ENCODE peak calls at places on chromosomes 6 and 20, in five cellular contexts. E, N, D, P and B are unnamed samples.

GRCh38 chr20:3374296-3374695 is 33.2 kb downstream of the DNAAF9 start:
- DNase-seq in E (no peak), N (no peak), D (no peak), P (no peak), B (no peak)

GRCh38 chr6:132687306-132687705 is 26.5 kb downstream of the VNN1 start:
- DNase-seq in E (no peak), N (no peak), D (peak), P (no peak), B (no peak)

GRCh38 chr6:75065524-75065923 is 140.3 kb downstream of the COL12A1 start:
- DNase-seq in E (peak), N (no peak), D (no peak), P (no peak), B (peak)

GRCh38 chr6:161215876-161216615 is 57.8 kb downstream of the AGPAT4 start:
- DNase-seq in E (no peak), N (no peak), D (no peak), P (no peak), B (no peak)

GRCh38 chr6:87968435-87969278 is 79.0 kb upstream of the SPACA1 start:
- DNase-seq in E (peak), N (no peak), D (peak), P (no peak), B (peak)

GRCh38 chr6:452301-453067 is 60.9 kb downstream of the IRF4 start:
- DNase-seq in E (no peak), N (peak), D (no peak), P (no peak), B (no peak)

GRCh38 chr20:23656372-23656771 is 18.6 kb upstream of the CST3 start:
- DNase-seq in E (no peak), N (no peak), D (no peak), P (no peak), B (no peak)

GRCh38 chr20:44811150-44811685 is 872 bp upstream of the RIMS4 start:
- DNase-seq in E (no peak), N (no peak), D (no peak), P (no peak), B (no peak)

GRCh38 chr20:47493175-47493953 is 8.3 kb upstream of the NCOA3 start:
- DNase-seq in E (peak), N (peak), D (peak), P (no peak), B (no peak)

GRCh38 chr20:58547527-58548475 is 32.6 kb upstream of the APCDD1L start:
- DNase-seq in E (no peak), N (no peak), D (no peak), P (peak), B (no peak)

GRCh38 chr6:2434116-2434515 is 188.7 kb upstream of the GMDS start:
- DNase-seq in E (no peak), N (no peak), D (no peak), P (no peak), B (no peak)

GRCh38 chr6:56540950-56541600 is 101.6 kb downstream of the DST start:
- DNase-seq in E (no peak), N (no peak), D (no peak), P (no peak), B (no peak)

GRCh38 chr6:82712826-82713225 is 349.2 kb downstream of the TPBG start:
- DNase-seq in E (no peak), N (no peak), D (no peak), P (no peak), B (no peak)

GRCh38 chr6:139344186-139344963 is 30.1 kb downstream of the CITED2 start:
- DNase-seq in E (no peak), N (no peak), D (no peak), P (no peak), B (no peak)

GRCh38 chr20:4435210-4435609 is 286.5 kb upstream of the PRND start:
- DNase-seq in E (no peak), N (no peak), D (no peak), P (no peak), B (no peak)

GRCh38 chr6:57302477-57302876 is 15.0 kb upstream of the PRIM2 start:
- DNase-seq in E (no peak), N (no peak), D (no peak), P (no peak), B (no peak)

GRCh38 chr6:108589244-108589730 is 28.6 kb downstream of the FOXO3 start:
- DNase-seq in E (peak), N (peak), D (peak), P (peak), B (peak)

GRCh38 chr6:88168362-88168761 is 2.2 kb upstream of the CNR1 start:
- DNase-seq in E (no peak), N (no peak), D (no peak), P (no peak), B (no peak)

GRCh38 chr6:146913842-146914562 is 290.2 kb upstream of the STXBP5 start:
- DNase-seq in E (peak), N (peak), D (peak), P (no peak), B (peak)

GRCh38 chr6:131029661-131030297 is 33.3 kb downstream of the EPB41L2 start:
- DNase-seq in E (no peak), N (no peak), D (no peak), P (no peak), B (no peak)

DNA sequence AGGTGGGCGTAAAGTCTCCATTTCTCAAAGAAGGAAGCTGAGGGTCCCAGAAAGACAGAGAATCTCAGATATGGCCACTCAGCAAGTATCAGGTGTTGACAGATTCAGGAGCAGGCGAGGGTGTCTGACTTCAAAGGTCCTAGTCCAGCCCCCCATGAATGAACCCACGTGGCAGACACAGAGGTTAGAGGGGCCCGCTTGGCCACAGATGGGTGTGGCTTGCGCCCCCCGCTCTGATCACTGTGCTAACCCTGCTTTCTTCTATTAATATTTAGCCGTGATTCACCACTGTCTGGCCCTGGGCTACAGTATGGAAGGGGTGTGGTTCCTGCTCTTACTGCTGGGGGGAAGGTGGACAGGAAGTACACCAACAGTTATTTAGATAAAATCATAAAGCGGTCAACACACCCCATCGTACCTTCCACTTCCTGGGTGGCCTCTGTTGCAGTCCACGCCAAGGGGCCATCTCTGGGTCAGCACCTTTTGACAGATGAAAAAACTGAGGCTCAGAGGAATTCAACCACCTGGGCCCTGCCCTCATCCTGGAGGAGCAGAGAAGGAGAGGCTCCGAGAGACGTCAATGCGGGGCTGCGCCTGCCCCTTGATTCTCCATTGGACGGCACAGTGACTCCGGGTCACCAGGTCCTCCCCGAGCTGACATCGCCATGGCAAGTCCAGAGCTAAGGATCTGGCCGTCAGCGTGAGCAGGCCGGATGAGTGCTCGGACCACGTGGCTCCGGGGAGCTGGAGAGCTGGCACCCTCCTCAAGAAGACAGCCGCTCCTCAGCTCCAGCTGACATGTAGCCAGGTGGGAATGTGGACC is 206.3 kb downstream of the PREX1 start:
- DNase-seq in E (no peak), N (no peak), D (peak), P (no peak), B (no peak)
- H3K4me3 ChIP-seq in E (no peak), N (no peak), D (peak), P (no peak), B (no peak)

GRCh38 chr6:104597541-104598050 is 262.1 kb downstream of the HACE1 start:
- DNase-seq in E (no peak), N (no peak), D (no peak), P (no peak), B (no peak)
- H3K4me3 ChIP-seq in E (no peak), N (no peak), D (no peak), P (no peak), B (no peak)

DNA sequence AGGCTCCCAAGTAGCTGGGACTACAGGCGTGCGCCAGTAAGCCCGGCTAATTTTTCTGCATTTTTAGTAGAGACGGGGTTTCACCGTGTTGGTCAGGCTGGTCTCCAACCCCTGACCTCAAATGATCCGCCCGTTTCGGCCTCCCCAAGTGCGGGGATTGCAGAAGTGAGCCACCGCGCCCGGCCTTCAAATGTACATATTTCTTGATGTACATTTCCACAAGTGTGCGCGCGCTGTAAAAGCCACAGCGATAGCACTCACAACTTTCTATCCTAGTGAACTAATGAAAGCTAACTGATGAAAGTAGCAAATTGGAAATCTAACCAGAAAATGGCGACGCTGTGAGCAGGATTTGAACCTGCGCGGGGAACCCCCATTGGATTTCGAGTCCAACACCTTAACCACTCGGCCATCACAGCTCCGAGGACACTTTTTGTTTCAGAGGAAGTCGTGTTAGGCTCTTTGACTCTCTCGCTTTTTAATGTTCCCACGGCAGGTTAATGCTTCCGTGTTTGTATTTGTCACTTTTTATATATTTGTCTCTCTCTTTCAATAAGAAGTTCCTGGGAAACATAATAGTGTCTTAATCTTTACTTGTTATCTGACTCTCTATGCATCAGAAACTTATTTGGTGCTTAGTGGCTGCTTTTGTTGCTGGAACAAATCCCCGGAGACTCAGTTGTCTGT is 199.4 kb upstream of the ZNF184 start:
- DNase-seq in E (no peak), N (no peak), D (no peak), P (no peak), B (no peak)
- H3K4me3 ChIP-seq in E (no peak), N (no peak), D (peak), P (no peak), B (peak)

DNA sequence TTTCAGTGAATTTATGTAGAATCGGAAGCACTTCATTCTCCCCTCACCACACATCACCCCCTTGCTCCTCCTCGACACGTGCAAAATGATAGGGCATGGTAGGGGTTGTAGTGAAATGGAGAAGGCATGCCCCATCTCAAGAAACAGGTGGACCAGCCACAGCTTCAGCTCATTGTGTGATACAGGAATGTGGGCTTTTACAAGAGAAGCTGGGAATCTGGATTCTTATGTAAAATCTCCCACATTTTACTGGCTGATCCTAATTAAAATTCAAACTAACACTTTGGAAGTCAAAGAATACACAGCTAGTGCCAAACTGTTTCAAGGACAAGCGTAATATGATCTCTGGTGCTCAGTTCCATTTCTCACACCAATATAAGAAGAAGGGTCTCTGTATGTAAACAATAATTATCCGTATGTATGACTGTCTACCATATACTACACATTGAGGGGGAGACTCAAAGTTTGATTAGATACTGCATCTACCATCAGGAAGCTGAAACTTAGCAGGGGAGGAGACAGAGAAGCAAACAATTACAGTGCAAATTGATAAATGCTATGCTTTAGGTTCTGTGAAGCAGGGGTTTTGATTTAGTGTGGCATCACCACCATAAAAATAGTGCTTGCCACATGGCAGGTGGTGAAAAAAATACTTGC is 24.3 kb upstream of the KIAA0408 start:
- DNase-seq in E (no peak), N (no peak), D (no peak), P (no peak), B (peak)
- H3K4me3 ChIP-seq in E (no peak), N (peak), D (no peak), P (no peak), B (no peak)

GRCh38 chr6:137871299-137871698 is 4.2 kb downstream of the TNFAIP3 start:
- DNase-seq in E (no peak), N (no peak), D (no peak), P (no peak), B (no peak)
- H3K4me3 ChIP-seq in E (no peak), N (peak), D (no peak), P (peak), B (no peak)

DNA sequence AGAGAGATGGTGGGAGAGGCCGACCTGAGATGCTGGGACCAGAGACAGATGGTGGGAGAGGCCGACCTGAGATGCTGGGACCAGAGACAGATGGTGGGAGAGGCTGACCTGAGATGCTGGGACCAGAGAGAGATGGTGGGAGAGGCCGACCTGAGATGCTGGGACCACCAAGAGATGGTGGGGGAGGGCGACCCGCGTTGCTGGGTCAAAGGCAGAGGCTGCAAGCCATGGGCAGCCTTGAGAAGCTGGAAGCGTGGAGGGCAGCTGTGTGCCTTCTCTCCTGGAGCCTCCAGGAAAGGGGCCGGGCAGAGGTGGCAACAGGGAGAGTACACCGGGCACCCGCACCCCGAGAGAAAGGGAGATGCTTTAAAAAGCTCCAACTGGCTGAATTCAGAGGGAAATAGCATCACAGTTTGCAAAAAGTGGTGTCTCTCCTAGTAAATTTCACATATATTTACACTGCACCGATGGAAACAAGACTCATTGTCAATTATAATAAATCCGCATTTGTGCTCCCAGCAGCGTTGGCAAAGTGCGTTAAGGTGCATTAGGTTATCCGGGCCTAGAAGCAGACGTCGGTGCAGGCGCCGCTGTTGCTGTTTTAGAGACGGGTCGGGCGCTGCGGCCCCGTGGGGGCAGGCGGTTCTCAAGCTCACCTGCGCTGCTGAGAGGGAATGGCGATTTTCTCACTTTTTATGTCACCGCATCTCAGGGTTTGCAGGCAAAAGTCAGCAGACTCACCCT is 132.4 kb downstream of the DLL1 start:
- DNase-seq in E (no peak), N (no peak), D (no peak), P (no peak), B (no peak)
- H3K4me3 ChIP-seq in E (no peak), N (no peak), D (no peak), P (no peak), B (no peak)

GRCh38 chr6:121210943-121211342 is 123.3 kb downstream of the TBC1D32 start:
- DNase-seq in E (no peak), N (no peak), D (no peak), P (no peak), B (no peak)

GRCh38 chr6:121222656-121223055 is 111.6 kb downstream of the TBC1D32 start:
- DNase-seq in E (no peak), N (no peak), D (no peak), P (no peak), B (no peak)

DNA sequence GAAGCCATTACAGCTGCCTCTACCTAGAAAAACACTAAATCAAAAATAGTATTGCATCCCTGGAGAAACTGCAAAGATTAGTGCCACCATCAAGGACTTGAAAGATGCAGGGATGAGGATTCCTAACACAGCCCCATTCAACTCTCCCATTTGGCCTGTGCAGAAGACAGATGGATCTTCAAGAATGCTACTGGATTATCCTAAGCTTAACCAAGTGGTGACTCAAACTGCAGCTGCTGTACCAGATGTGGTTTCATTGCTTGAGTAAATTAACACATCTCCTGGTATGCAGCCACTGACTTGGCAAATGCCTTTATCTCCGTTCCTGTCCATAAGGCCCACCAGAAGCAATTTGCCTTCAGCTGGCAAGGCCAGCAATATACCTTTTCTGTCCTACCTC is 117.4 kb downstream of the TBC1D32 start:
- DNase-seq in E (no peak), N (no peak), D (no peak), P (no peak), B (no peak)
- H3K4me3 ChIP-seq in E (no peak), N (no peak), D (no peak), P (no peak), B (no peak)